ENCODE peak calls at places on chromosomes 11 and 22, in six cellular contexts. F is head of caudate nucleus, W is NB4, O is fibroblast of lung, P is prostate gland, X is M059J. D is an unnamed sample.

GRCh38 chr22:40484906-40485660 is 114.7 kb downstream of the SGSM3 start:
- DNase-seq in F (no peak), W (no peak), O (peak; percentile 58), P (no peak), X (no peak), D (no peak)

GRCh38 chr11:110000045-110000502 is 93.1 kb upstream of the ZC3H12C start:
- DNase-seq in F (no peak), W (peak; percentile 11), O (peak; percentile 98), P (no peak), X (peak; percentile 93), D (peak; percentile 93)

GRCh38 chr22:31099841-31100761 is 7.3 kb downstream of the SELENOM start:
- DNase-seq in F (no peak), W (no peak), O (no peak), P (no peak), X (no peak), D (no peak)

GRCh38 chr11:23540101-23540561 is 679.9 kb upstream of the CCDC179 start:
- DNase-seq in F (no peak), W (peak; percentile 39), O (peak; percentile 77), P (no peak), X (peak; percentile 89), D (peak; percentile 79)

GRCh38 chr22:33397381-33397907 is 339.3 kb upstream of the SYN3 start:
- DNase-seq in F (no peak), W (no peak), O (no peak), P (no peak), X (no peak), D (no peak)

GRCh38 chr22:48351376-48352085 is 1476.1 kb downstream of the BRD1 start:
- DNase-seq in F (peak; percentile 4), W (no peak), O (no peak), P (no peak), X (no peak), D (no peak)

GRCh38 chr11:65498977-65499712 is at the start of gene MALAT1:
- DNase-seq in F (peak; percentile 94), W (peak; percentile 97), O (peak; percentile 92), P (peak; percentile 92), X (peak; percentile 90), D (peak; percentile 96)

GRCh38 chr22:24429411-24430365 is 2.3 kb downstream of the ADORA2A start:
- DNase-seq in F (no peak), W (peak; percentile 76), O (peak; percentile 43), P (peak; percentile 63), X (peak; percentile 78), D (peak; percentile 36)

GRCh38 chr11:100709233-100709999 is 22.3 kb downstream of the ARHGAP42 start:
- DNase-seq in F (no peak), W (no peak), O (peak; percentile 58), P (no peak), X (peak; percentile 70), D (peak; percentile 65)

GRCh38 chr11:13606701-13607100 is 61.8 kb upstream of the FAR1 start:
- DNase-seq in F (no peak), W (no peak), O (no peak), P (no peak), X (no peak), D (no peak)

GRCh38 chr22:46967445-46968358 is 205.3 kb downstream of the TBC1D22A start:
- DNase-seq in F (no peak), W (no peak), O (no peak), P (no peak), X (no peak), D (no peak)

GRCh38 chr22:24265734-24266133 is 4.9 kb upstream of the SPECC1L start:
- DNase-seq in F (no peak), W (no peak), O (no peak), P (no peak), X (peak; percentile 48), D (no peak)

GRCh38 chr11:76811259-76811658 is 28.1 kb downstream of the TSKU start:
- DNase-seq in F (no peak), W (no peak), O (no peak), P (no peak), X (no peak), D (no peak)

GRCh38 chr22:21591695-21592094 is 24.2 kb downstream of the UBE2L3 start:
- DNase-seq in F (no peak), W (no peak), O (no peak), P (no peak), X (peak; percentile 37), D (peak; percentile 26)

GRCh38 chr11:117061256-117061655 is 37.0 kb downstream of the SIK3 start:
- DNase-seq in F (no peak), W (no peak), O (no peak), P (no peak), X (no peak), D (no peak)

GRCh38 chr11:57405271-57405890 is 14.9 kb upstream of the PRG2 start:
- DNase-seq in F (no peak), W (no peak), O (no peak), P (no peak), X (no peak), D (no peak)

D was measured in PC-3.